ENCODE peak calls at places on chromosomes 2 and 18, in six cellular contexts. L, V, B, Q, Y and J are unnamed samples.

GRCh38 chr2:176646033-176646615 is 376.9 kb downstream of the MTX2 start:
- DNase-seq in L (no peak), V (no peak), B (no peak), Q (no peak), Y (no peak), J (no peak)

GRCh38 chr2:216535454-216535995 is 36.9 kb downstream of the RPL37A start:
- DNase-seq in L (peak; percentile 61), V (no peak), B (peak; percentile 76), Q (peak; percentile 91), Y (peak; percentile 94), J (peak; percentile 95)

GRCh38 chr18:59918320-59918755 is 18.5 kb downstream of the PMAIP1 start:
- DNase-seq in L (no peak), V (peak; percentile 88), B (no peak), Q (no peak), Y (no peak), J (no peak)

GRCh38 chr2:98479959-98480524 is 35.4 kb downstream of the INPP4A start:
- DNase-seq in L (no peak), V (peak; percentile 79), B (no peak), Q (no peak), Y (peak; percentile 26), J (no peak)

GRCh38 chr18:56890632-56891031 is 239.5 kb downstream of the WDR7 start:
- DNase-seq in L (no peak), V (no peak), B (no peak), Q (peak; percentile 64), Y (no peak), J (peak; percentile 75)

GRCh38 chr18:22504665-22505064 is 87.0 kb upstream of the CTAGE1 start:
- DNase-seq in L (no peak), V (no peak), B (no peak), Q (no peak), Y (no peak), J (no peak)

GRCh38 chr2:14385043-14385442 is 247.5 kb upstream of the LRATD1 start:
- DNase-seq in L (no peak), V (peak; percentile 15), B (no peak), Q (no peak), Y (no peak), J (no peak)

GRCh38 chr2:28438532-28439063 is 45.9 kb downstream of the FOSL2 start:
- DNase-seq in L (no peak), V (no peak), B (no peak), Q (no peak), Y (no peak), J (no peak)

GRCh38 chr2:119005081-119005480 is 63.1 kb downstream of the MARCO start:
- DNase-seq in L (no peak), V (no peak), B (no peak), Q (no peak), Y (no peak), J (no peak)

GRCh38 chr18:79723036-79723435 is 43.4 kb downstream of the CTDP1 start:
- DNase-seq in L (no peak), V (no peak), B (no peak), Q (no peak), Y (no peak), J (no peak)

GRCh38 chr2:38935568-38936172 is 46.0 kb downstream of the ARHGEF33 start:
- DNase-seq in L (no peak), V (no peak), B (no peak), Q (peak; percentile 10), Y (no peak), J (peak; percentile 17)

GRCh38 chr2:150165988-150166965 is 321.2 kb downstream of the RND3 start:
- DNase-seq in L (no peak), V (no peak), B (no peak), Q (no peak), Y (no peak), J (no peak)

GRCh38 chr2:24824966-24825882 is 32.0 kb downstream of the CENPO start:
- DNase-seq in L (no peak), V (peak; percentile 63), B (peak; percentile 55), Q (no peak), Y (peak; percentile 18), J (no peak)

GRCh38 chr2:122799391-122799790 is 1043.9 kb downstream of the TSN start:
- DNase-seq in L (no peak), V (no peak), B (no peak), Q (no peak), Y (no peak), J (no peak)

GRCh38 chr2:232883116-232883721 is 13.2 kb downstream of the SNORC start:
- DNase-seq in L (no peak), V (no peak), B (no peak), Q (no peak), Y (no peak), J (no peak)

GRCh38 chr2:203842373-203842772 is 25.2 kb upstream of the CTLA4 start:
- DNase-seq in L (no peak), V (no peak), B (no peak), Q (no peak), Y (no peak), J (no peak)

GRCh38 chr2:218168635-218169462 is 2.1 kb upstream of the CXCR1 start:
- DNase-seq in L (no peak), V (peak; percentile 69), B (peak; percentile 63), Q (no peak), Y (peak; percentile 56), J (no peak)

GRCh38 chr2:152407204-152407721 is 72.3 kb downstream of the FMNL2 start:
- DNase-seq in L (no peak), V (peak; percentile 84), B (no peak), Q (no peak), Y (peak; percentile 51), J (no peak)

GRCh38 chr2:160576054-160576499 is 82.5 kb upstream of the RBMS1 start:
- DNase-seq in L (no peak), V (no peak), B (no peak), Q (no peak), Y (no peak), J (no peak)

GRCh38 chr2:224904390-224904789 is 137.9 kb downstream of the DOCK10 start:
- DNase-seq in L (no peak), V (no peak), B (no peak), Q (no peak), Y (no peak), J (no peak)

DNA sequence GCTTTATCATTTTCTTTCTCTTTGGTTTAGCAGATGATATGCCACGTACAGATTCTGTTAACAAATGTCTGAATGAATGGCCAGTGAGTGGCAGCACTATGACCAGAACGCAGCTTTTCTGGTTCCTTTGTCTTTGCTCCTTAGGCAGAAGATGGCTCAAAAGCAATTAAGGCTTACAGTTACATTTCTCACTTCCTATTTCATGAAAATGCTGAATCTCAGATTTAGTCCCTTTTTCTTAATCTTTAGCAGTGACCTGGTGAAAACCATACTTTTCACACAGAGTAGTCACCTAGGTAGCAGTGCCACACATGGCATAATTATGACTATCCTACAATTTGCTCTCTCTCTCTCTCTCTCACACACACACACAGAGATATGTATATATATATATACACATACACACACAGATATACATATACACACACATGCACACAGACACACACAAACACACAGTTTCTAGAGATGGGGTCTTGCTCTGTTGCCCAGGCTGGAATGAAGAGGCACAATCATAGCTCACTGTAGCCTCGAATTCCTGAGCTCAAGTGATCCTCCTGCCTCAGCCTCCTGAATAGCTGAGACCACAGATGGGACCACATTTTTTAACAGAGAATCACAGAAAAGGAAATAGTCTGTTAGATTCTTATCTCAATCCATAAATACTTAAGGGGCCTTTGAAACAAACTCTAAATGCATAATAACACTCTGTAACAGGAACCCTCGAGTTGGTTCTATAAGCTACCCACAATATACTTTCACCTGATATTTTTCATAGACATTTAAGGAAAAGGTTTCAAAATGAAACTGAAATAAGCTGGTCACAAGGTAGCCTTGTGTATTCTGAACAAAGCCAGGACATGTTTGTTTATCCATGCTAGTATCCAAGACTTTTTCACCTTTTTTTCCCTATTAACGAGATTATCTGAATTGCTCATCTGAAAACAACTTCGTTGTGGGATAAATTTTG is 11.6 kb downstream of the PDE6D start:
- DNase-seq in L (no peak), V (peak; percentile 33), B (no peak), Q (no peak), Y (no peak), J (no peak)
- H3K4me3 ChIP-seq in L (no peak overlapping the region), V (no peak overlapping the region), B (no peak overlapping the region), Q (no peak overlapping the region), Y (no peak overlapping the region), J (no peak overlapping the region)

DNA sequence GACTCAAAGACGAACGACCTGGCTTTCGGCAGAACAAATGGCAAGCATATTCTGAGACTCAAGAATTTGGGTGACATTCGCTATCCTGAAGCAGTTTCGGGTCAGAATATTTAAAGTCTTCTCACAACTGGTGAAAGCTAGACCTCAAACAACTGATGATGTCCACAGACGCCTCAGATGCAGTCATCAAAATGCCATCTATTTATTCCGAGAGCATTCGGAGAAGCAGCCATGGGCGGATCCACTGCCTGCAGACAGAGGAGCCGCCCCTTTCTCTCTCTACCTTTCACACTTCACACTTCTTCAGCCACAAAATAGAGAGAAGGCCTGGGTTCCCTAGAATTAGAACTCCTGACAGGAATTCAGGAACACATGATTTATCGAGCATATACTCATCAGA is 65.8 kb upstream of the CREB1 start:
- DNase-seq in L (no peak), V (no peak), B (no peak), Q (no peak), Y (no peak), J (no peak)
- H3K4me3 ChIP-seq in L (no peak overlapping the region), V (no peak overlapping the region), B (no peak overlapping the region), Q (no peak overlapping the region), Y (no peak overlapping the region), J (no peak overlapping the region)

GRCh38 chr2:190465060-190465459 is 56.9 kb downstream of the MFSD6 start:
- DNase-seq in L (no peak), V (peak; percentile 52), B (no peak), Q (no peak), Y (no peak), J (no peak)
- H3K4me3 ChIP-seq in L (no peak overlapping the region), V (peak overlapping the region; percentile 29), B (no peak overlapping the region), Q (no peak overlapping the region), Y (no peak overlapping the region), J (no peak overlapping the region)

DNA sequence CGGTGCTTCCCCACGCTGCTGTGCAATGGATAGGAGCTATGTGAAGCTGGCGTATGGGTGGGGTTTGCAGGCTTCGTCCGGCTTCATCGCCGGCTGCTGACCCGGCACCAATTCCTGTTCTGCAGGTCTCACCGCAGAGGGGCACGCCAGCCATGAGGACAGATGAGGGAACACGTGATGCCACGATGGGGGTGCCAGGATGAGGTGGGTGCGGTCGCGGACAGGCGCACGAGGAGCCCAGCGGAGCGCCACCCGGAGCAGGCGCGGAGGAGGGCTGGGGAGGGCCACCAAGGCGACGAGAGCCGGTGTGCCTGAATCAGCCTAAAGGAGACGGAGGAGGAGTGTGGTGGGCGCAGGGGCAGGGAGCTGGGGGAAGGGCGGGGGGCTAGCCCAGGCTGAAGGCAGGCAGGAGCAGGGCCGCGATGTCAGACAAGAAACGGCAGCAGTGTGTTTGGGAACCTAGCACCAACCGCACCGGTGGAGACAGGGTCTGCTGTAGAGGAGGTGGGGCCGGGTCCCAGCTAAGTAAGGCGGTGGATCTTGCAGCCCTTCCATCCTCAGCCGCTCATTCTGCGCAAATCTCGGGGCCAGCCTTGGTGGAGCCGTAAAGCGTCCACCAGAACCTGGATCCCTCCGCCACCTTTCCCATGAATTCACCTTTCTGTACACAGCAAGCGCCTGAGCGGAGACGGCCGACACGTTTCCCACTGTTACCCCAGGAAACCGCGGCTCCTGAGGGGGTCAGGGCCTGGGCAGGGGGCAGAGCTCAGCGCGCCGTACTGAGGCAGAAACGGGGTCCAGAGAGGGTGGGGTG is 17.0 kb upstream of the CD8A start:
- DNase-seq in L (no peak), V (peak; percentile 32), B (peak; percentile 60), Q (no peak), Y (no peak), J (no peak)
- H3K4me3 ChIP-seq in L (peak overlapping the region; percentile 71), V (peak overlapping the region; percentile 26), B (peak overlapping the region; percentile 57), Q (peak overlapping the region; percentile 1), Y (peak overlapping the region; percentile 34), J (peak overlapping the region; percentile 46)